ENCODE peak calls at places on chromosomes 7 and 10, in six cellular contexts. N is upper lobe of left lung, L is A549, E is HepG2, B is K562, F is GM12878. J is an unnamed sample.

GRCh38 chr10:123665371-123666286 is 526 bp upstream of the GPR26 start:
- ATAC-seq in N (no peak), L (no peak), E (no peak), F (no peak), B (no peak), J (no peak)

GRCh38 chr10:77608281-77608680 is 29.3 kb downstream of the KCNMA1 start:
- ATAC-seq in B (no peak), E (no peak), F (no peak), L (no peak), N (no peak), J (no peak)

GRCh38 chr10:110357871-110358270 is 53.2 kb upstream of the SMNDC1 start:
- ATAC-seq in B (no peak), E (no peak), N (no peak), F (no peak), L (no peak), J (peak)

GRCh38 chr10:87519582-87519981 is 14.9 kb downstream of the MINPP1 start:
- ATAC-seq in L (no peak), N (no peak), B (no peak), E (no peak), F (peak), J (no peak)

GRCh38 chr7:79459381-79459780 is 5.9 kb upstream of the MAGI2 start:
- ATAC-seq in F (no peak), N (peak), L (no peak), B (no peak), E (no peak), J (peak)

GRCh38 chr7:79822620-79823240 is 311.9 kb upstream of the GNAI1 start:
- ATAC-seq in N (no peak), E (no peak), F (no peak), B (no peak), L (no peak), J (no peak)

GRCh38 chr7:27130540-27131389 is at the start of gene HOXA4:
- ATAC-seq in B (no peak), F (no peak), E (peak), N (peak), L (peak), J (peak)

GRCh38 chr7:135282621-135283295 is 49.1 kb downstream of the STRA8 start:
- ATAC-seq in E (no peak), L (no peak), N (no peak), B (no peak), F (no peak), J (no peak)

GRCh38 chr7:584122-584465 is 64.4 kb upstream of the PDGFA start:
- ATAC-seq in B (no peak), F (no peak), N (no peak), L (no peak), E (no peak), J (no peak)

GRCh38 chr10:24518411-24518810 is 205.3 kb downstream of the ARHGAP21 start:
- ATAC-seq in B (no peak), E (peak), L (peak), F (no peak), N (no peak), J (no peak)

GRCh38 chr10:103616705-103617361 is 123.3 kb downstream of the NEURL1 start:
- ATAC-seq in F (no peak), L (no peak), B (no peak), N (peak), E (no peak), J (peak)

GRCh38 chr10:34323197-34323596 is 491.9 kb downstream of the PARD3 start:
- ATAC-seq in L (no peak), F (no peak), E (no peak), B (no peak), N (no peak), J (no peak)

GRCh38 chr7:48040944-48041664 is 5.8 kb downstream of the C7orf57 start:
- ATAC-seq in F (no peak), L (no peak), B (peak), E (peak), N (no peak), J (no peak)

GRCh38 chr7:118648002-118648401 is 423.5 kb downstream of the ANKRD7 start:
- ATAC-seq in E (no peak), L (no peak), B (peak), F (no peak), N (no peak), J (no peak)

GRCh38 chr7:7639847-7640220 is 718 bp upstream of the UMAD1 start:
- ATAC-seq in B (peak), N (no peak), F (peak), L (peak), E (no peak), J (no peak)

GRCh38 chr7:7639421-7639820 is 1.1 kb upstream of the UMAD1 start:
- ATAC-seq in N (no peak), B (no peak), E (no peak), F (no peak), L (no peak), J (no peak)

GRCh38 chr7:7642081-7642480 is 1.5 kb downstream of the UMAD1 start:
- ATAC-seq in L (no peak), E (no peak), B (peak), N (no peak), F (no peak), J (no peak)

GRCh38 chr7:7641129-7641663 is 644 bp downstream of the UMAD1 start:
- ATAC-seq in E (peak), F (peak), L (peak), B (peak), N (peak), J (no peak)

DNA sequence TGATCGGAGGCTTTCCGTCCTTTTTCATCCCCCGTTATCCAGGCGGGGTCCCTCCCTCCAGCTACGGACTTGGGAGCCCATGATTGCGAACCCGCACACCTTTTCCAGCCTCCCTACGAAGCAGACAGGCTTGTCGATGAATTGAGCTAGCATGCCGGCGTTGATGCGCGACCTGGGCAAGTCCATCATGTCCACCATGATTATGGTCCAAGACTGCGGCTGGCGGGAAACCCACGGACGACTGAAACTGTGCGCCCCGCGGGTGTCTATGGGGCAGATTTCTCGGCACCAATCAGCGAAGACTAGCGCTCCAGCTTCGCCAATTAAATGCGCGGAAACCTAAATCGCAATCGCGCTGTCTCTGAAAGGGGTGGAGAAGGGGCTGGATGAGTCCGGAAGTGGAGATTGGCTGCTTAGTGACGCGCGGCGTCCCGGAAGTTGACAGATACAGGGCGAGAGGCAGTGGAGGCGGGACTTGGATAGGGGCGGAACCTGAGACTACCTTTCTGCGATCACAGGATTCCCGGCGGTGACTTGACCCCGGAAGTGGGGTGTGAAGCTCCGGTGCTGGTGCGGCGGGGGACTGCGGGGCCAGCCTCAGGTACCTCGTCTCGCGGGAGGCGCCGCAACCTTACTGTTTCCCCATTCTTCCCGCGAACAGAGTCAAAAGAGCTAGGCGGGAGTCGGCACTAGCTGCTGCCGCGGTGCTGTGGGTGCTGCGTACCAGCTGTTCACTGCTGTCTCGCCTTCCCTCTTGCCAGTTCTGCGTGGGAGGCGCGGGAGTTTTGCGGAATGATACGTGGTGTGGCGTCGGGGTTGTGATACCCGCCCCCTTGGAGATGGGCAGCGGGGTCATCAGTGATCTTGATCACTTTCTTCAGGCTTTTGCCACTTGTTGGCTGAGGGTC is at the start of gene UMAD1:
- ATAC-seq in L (peak), N (peak), B (peak), F (peak), E (peak), J (peak)
- TF ChIP-seq EP300 in L (no peak), N (no peak), B (peak), F (no peak), E (no peak), J (no peak)

DNA sequence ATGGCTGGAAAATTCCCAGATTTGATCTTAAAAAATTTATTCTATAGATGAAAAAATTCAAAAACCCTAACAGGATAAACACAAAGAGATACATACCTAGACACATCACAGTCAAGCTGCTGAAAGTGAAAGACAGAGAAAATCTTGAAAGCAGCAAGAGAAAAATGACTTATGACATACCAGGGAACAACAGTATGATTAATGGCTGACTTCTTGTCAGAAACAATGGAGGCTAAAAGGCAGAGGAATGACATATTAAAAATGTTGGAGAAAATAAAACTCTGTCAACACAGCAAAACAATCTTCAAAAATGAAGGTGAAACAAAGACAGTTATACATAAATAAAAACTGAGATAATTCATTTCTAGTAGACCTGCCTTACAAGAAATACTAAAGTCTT is 442.7 kb downstream of the IPMK start:
- ATAC-seq in L (no peak), B (no peak), F (no peak), E (no peak), N (no peak), J (no peak)
- TF ChIP-seq EP300 in L (no peak), B (no peak), F (no peak), E (no peak), N (no peak), J (no peak)

GRCh38 chr10:11745045-11745444 is 2.9 kb downstream of the ECHDC3 start:
- ATAC-seq in L (no peak), F (no peak), B (no peak), E (no peak), N (no peak), J (no peak)

GRCh38 chr10:11748866-11749265 is 6.7 kb downstream of the ECHDC3 start:
- ATAC-seq in B (no peak), E (no peak), F (no peak), L (no peak), N (no peak), J (no peak)

GRCh38 chr10:11750420-11750819 is 8.2 kb downstream of the ECHDC3 start:
- ATAC-seq in E (no peak), B (no peak), L (no peak), N (no peak), F (no peak), J (no peak)

GRCh38 chr10:11743461-11744338 is 1.5 kb downstream of the ECHDC3 start:
- ATAC-seq in E (peak), L (no peak), F (no peak), N (no peak), B (no peak), J (no peak)

GRCh38 chr10:11746883-11747539 is 4.8 kb downstream of the ECHDC3 start:
- ATAC-seq in N (peak), E (peak), F (no peak), B (no peak), L (no peak), J (peak)
- TF ChIP-seq EP300 in N (peak), E (no peak), F (no peak), B (no peak), L (no peak), J (no peak)

GRCh38 chr10:118668228-118668952 is 72.9 kb upstream of the PRLHR start:
- ATAC-seq in F (peak), E (peak), L (peak), N (peak), B (no peak), J (no peak)

GRCh38 chr10:118669020-118669766 is 73.7 kb upstream of the PRLHR start:
- ATAC-seq in N (peak), F (peak), B (peak), E (peak), L (no peak), J (peak)

GRCh38 chr10:118670472-118671124 is 75.2 kb upstream of the PRLHR start:
- ATAC-seq in B (no peak), N (no peak), F (no peak), E (no peak), L (no peak), J (no peak)

GRCh38 chr10:118667732-118668131 is 72.3 kb upstream of the PRLHR start:
- ATAC-seq in F (no peak), L (no peak), N (no peak), E (peak), B (no peak), J (no peak)

GRCh38 chr10:118669835-118670234 is 74.4 kb upstream of the PRLHR start:
- ATAC-seq in B (no peak), L (no peak), N (no peak), E (no peak), F (no peak), J (no peak)
- TF ChIP-seq EP300 in B (no peak), L (no peak), N (no peak), E (no peak), F (no peak), J (no peak)

DNA sequence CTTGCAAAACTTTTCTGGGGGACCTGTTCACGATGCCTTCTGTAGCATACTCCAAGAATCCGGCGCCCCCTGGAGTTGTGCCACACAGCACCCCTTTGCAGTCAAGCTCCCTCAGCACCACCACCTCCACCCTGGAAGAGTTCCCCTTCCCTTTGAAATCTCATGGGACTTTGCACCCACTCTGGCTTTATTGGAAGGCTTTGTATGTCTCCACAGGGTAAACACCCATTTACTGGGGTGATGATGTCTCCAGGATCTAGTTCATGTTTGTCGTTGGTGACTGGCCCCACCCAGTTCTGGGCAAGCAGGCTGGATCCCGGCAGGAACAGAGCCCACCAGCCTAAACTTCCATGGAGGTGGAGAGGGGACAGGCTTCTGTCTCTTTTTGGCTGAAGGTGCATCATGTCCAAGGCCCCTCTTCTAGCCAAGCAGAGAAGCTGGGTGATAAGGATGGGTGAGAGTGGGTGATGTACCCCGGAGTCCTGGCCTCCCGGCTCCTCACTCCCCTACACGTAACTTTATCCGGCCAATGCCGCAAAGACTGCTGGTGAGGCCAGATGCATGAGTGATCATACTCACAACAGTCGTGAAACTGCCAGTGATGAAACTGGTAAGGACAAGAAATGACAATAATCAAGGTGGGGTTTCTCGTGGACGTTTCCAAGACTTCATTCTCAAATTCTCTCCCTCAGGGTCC is 727 bp upstream of the CLDN4 start:
- ATAC-seq in N (no peak), B (no peak), L (no peak), F (no peak), E (peak), J (no peak)
- TF ChIP-seq EP300 in N (no peak), B (no peak), L (no peak), F (no peak), E (no peak), J (no peak)